ENCODE peak calls at places on chromosomes 4 and X, in eight cellular contexts. F is A549, E is AG10803, O is left ventricle myocardium inferior, R is pancreas, B is osteocyte, D is GM06990, M is epithelial cell of esophagus. Y is an unnamed sample.

GRCh38 chr4:139523076-139523475 is 32.9 kb downstream of the SETD7 start:
- DNase-seq in F (no peak), E (no peak), O (peak; percentile 29), R (no peak), B (no peak), D (no peak), M (no peak), Y (no peak)

GRCh38 chr4:187711586-187711985 is 284.0 kb upstream of the ZFP42 start:
- DNase-seq in F (no peak), E (no peak), O (no peak), R (no peak), B (no peak), D (no peak), M (no peak), Y (no peak)

GRCh38 chr4:74874785-74875367 is 58.0 kb upstream of the PARM1 start:
- DNase-seq in F (peak; percentile 75), E (peak; percentile 83), O (no peak), R (peak; percentile 31), B (no peak), D (peak; percentile 24), M (peak; percentile 84), Y (no peak)

GRCh38 chr4:74848774-74849173 is 54.5 kb upstream of the BTC start:
- DNase-seq in F (no peak), E (no peak), O (no peak), R (no peak), B (no peak), D (no peak), M (no peak), Y (no peak)

GRCh38 chr4:95979961-95980876 is 140.3 kb downstream of the PDHA2 start:
- DNase-seq in F (no peak), E (no peak), O (peak; percentile 29), R (no peak), B (no peak), D (no peak), M (no peak), Y (no peak)

GRCh38 chr4:72302981-72303704 is 265.9 kb downstream of the ADAMTS3 start:
- DNase-seq in F (peak; percentile 24), E (peak; percentile 34), O (no peak), R (peak; percentile 27), B (no peak), D (no peak), M (peak; percentile 52), Y (peak; percentile 4)

GRCh38 chr4:149999485-150000074 is 78.7 kb upstream of the DCLK2 start:
- DNase-seq in F (peak; percentile 77), E (peak; percentile 85), O (no peak), R (peak; percentile 30), B (no peak), D (peak; percentile 17), M (peak; percentile 70), Y (no peak)

GRCh38 chrX:154734101-154734781 is 16.6 kb downstream of the GAB3 start:
- DNase-seq in F (peak; percentile 19), E (no peak), O (no peak), R (no peak), B (no peak), D (no peak), M (peak; percentile 68), Y (peak; percentile 33)

GRCh38 chr4:53541577-53542206 is 49.6 kb downstream of the LNX1 start:
- DNase-seq in F (no peak), E (peak; percentile 98), O (no peak), R (no peak), B (no peak), D (no peak), M (peak; percentile 75), Y (no peak)

GRCh38 chr4:55468724-55469123 is 73.0 kb downstream of the TMEM165 start:
- DNase-seq in F (peak; percentile 35), E (peak; percentile 45), O (no peak), R (no peak), B (no peak), D (no peak), M (peak; percentile 46), Y (no peak)

GRCh38 chrX:154436597-154437397 is at the start of gene GDI1:
- DNase-seq in F (peak; percentile 75), E (peak; percentile 62), O (peak; percentile 65), R (no peak), B (peak; percentile 86), D (peak; percentile 75), M (peak; percentile 43), Y (peak; percentile 58)

GRCh38 chrX:72051589-72051988 is 80.1 kb downstream of the RTL5 start:
- DNase-seq in F (no peak), E (no peak), O (no peak), R (no peak), B (no peak), D (no peak), M (no peak), Y (no peak)

GRCh38 chr4:1511441-1512041 is 105.3 kb upstream of the NKX1-1 start:
- DNase-seq in F (peak; percentile 78), E (peak; percentile 80), O (peak; percentile 39), R (peak; percentile 49), B (no peak), D (no peak), M (no peak), Y (no peak)

GRCh38 chr4:80062527-80062926 is 10.5 kb downstream of the ANTXR2 start:
- DNase-seq in F (no peak), E (no peak), O (no peak), R (no peak), B (no peak), D (no peak), M (no peak), Y (no peak)

GRCh38 chr4:61489927-61490326 is 289.8 kb downstream of the ADGRL3 start:
- DNase-seq in F (no peak), E (no peak), O (no peak), R (no peak), B (no peak), D (no peak), M (peak; percentile 30), Y (no peak)

GRCh38 chrX:109857898-109858297 is 124.8 kb upstream of the ACSL4 start:
- DNase-seq in F (no peak), E (peak; percentile 31), O (no peak), R (no peak), B (no peak), D (no peak), M (peak; percentile 18), Y (no peak)

GRCh38 chr4:1252928-1253492 is 4.1 kb upstream of the CTBP1 start:
- DNase-seq in F (no peak), E (no peak), O (no peak), R (no peak), B (peak; percentile 19), D (no peak), M (no peak), Y (no peak)

GRCh38 chr4:42018451-42018850 is 28.1 kb downstream of the SLC30A9 start:
- DNase-seq in F (no peak), E (peak; percentile 16), O (no peak), R (no peak), B (no peak), D (no peak), M (no peak), Y (no peak)
- TF ChIP-seq CTCF in F (no peak), E (no peak), O (no peak), R (no peak), B (no peak), D (no peak), M (no peak), Y (no peak)

GRCh38 chrX:40049084-40049641 is 48.6 kb downstream of the BCOR start:
- DNase-seq in F (no peak), E (no peak), O (no peak), R (no peak), B (no peak), D (no peak), M (no peak), Y (no peak)
- TF ChIP-seq CTCF in F (no peak), E (no peak), O (no peak), R (no peak), B (no peak), D (no peak), M (no peak), Y (no peak)

GRCh38 chrX:53078943-53079342 is 3.2 kb upstream of the TSPYL2 start:
- DNase-seq in F (no peak), E (no peak), O (no peak), R (no peak), B (no peak), D (no peak), M (no peak), Y (no peak)

GRCh38 chrX:53074987-53075386 is 7.2 kb upstream of the TSPYL2 start:
- DNase-seq in F (peak; percentile 23), E (no peak), O (no peak), R (no peak), B (no peak), D (no peak), M (no peak), Y (no peak)

GRCh38 chrX:53076671-53077070 is 5.5 kb upstream of the TSPYL2 start:
- DNase-seq in F (no peak), E (no peak), O (no peak), R (no peak), B (no peak), D (no peak), M (no peak), Y (no peak)

GRCh38 chrX:53080628-53081580 is 1.3 kb upstream of the TSPYL2 start:
- DNase-seq in F (no peak), E (no peak), O (no peak), R (no peak), B (no peak), D (no peak), M (no peak), Y (peak; percentile 39)

DNA sequence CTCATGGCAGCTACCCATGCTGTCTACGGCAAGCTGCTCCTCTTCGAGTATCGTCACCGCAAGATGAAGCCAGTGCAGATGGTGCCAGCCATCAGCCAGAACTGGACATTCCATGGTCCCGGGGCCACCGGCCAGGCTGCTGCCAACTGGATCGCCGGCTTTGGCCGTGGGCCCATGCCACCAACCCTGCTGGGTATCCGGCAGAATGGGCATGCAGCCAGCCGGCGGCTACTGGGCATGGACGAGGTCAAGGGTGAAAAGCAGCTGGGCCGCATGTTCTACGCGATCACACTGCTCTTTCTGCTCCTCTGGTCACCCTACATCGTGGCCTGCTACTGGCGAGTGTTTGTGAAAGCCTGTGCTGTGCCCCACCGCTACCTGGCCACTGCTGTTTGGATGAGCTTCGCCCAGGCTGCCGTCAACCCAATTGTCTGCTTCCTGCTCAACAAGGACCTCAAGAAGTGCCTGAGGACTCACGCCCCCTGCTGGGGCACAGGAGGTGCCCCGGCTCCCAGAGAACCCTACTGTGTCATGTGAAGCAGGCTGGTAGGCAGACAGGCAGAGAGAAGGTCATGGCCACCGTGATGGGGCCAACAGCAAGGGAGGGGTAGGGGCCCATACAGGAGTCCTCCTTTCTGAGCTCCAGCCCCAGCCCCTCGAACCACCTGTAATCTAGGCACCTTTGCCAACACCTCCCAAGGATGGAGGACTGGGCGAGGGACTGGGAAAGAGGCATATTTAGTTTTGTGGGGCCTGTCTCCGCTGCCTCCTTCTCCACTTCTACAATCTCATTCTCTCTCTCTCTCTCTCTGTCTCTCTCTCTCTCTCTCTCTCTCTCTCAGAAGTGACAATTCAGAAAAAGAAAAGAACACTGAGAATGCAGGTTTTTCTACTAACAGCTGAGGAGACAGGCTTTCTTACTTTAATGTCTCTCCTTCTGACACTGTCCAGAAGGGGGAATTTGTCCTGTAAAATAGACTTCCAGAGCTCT is 4.7 kb upstream of the TSPYL2 start:
- DNase-seq in F (no peak), E (no peak), O (no peak), R (no peak), B (no peak), D (no peak), M (no peak), Y (no peak)
- TF ChIP-seq CTCF in F (no peak), E (no peak), O (no peak), R (no peak), B (no peak), D (peak; percentile 53), M (no peak), Y (no peak)

GRCh38 chr4:45455217-45455616 is 668.6 kb downstream of the GABRG1 start:
- DNase-seq in F (no peak), E (no peak), O (no peak), R (no peak), B (no peak), D (no peak), M (no peak), Y (no peak)

GRCh38 chr4:45453258-45453841 is 670.5 kb downstream of the GABRG1 start:
- DNase-seq in F (peak; percentile 9), E (peak; percentile 1), O (no peak), R (no peak), B (no peak), D (no peak), M (peak; percentile 42), Y (no peak)
- TF ChIP-seq CTCF in F (no peak), E (peak; percentile 41), O (peak; percentile 64), R (no peak), B (peak; percentile 37), D (peak; percentile 66), M (peak; percentile 51), Y (no peak)

Y was measured in CD4-positive, alpha-beta T cell.